ENCODE peak calls at places on chromosomes 5 and 9, in four cellular contexts. One of them, this sample, is unnamed. For H3K9me3 and H3K4me1, the result is how much of the 10 kb centered on the place peaks cover.

GRCh38 chr9:109512170-109512756 is 14.2 kb upstream of the PTPN3 start:
- DNase-seq in neural progenitor cell: no peak
- DNase-seq in H9: no peak
- DNase-seq in prostate gland: no peak
- DNase-seq in this sample: no peak

GRCh38 chr9:133791069-133791468 is 52.9 kb upstream of the SARDH start:
- DNase-seq in neural progenitor cell: no peak
- DNase-seq in H9: no peak
- DNase-seq in prostate gland: no peak
- DNase-seq in this sample: no peak

GRCh38 chr9:23447166-23447565 is 378.9 kb downstream of the ELAVL2 start:
- DNase-seq in neural progenitor cell: no peak
- DNase-seq in H9: peak
- DNase-seq in prostate gland: no peak
- DNase-seq in this sample: no peak

GRCh38 chr5:58185397-58186195 is 274.3 kb downstream of the PLK2 start:
- DNase-seq in neural progenitor cell: no peak
- DNase-seq in H9: no peak
- DNase-seq in prostate gland: no peak
- DNase-seq in this sample: no peak

GRCh38 chr5:158538506-158539074 is 561.1 kb downstream of the EBF1 start:
- DNase-seq in neural progenitor cell: no peak
- DNase-seq in H9: peak
- DNase-seq in prostate gland: no peak
- DNase-seq in this sample: peak

GRCh38 chr9:105116047-105116868 is 128.2 kb upstream of the SLC44A1 start:
- DNase-seq in neural progenitor cell: peak
- DNase-seq in H9: peak
- DNase-seq in prostate gland: no peak
- DNase-seq in this sample: no peak

GRCh38 chr9:126386088-126386487 is 59.5 kb downstream of the MVB12B start:
- DNase-seq in neural progenitor cell: peak
- DNase-seq in H9: peak
- DNase-seq in prostate gland: no peak
- DNase-seq in this sample: no peak

GRCh38 chr9:34493972-34494535 is 28.7 kb downstream of the ENHO start:
- DNase-seq in neural progenitor cell: peak
- DNase-seq in H9: peak
- DNase-seq in prostate gland: no peak
- DNase-seq in this sample: peak

GRCh38 chr5:151659001-151659754 is 27.5 kb downstream of the SPARC start:
- DNase-seq in neural progenitor cell: peak
- DNase-seq in H9: peak
- DNase-seq in prostate gland: peak
- DNase-seq in this sample: peak

GRCh38 chr9:78213696-78214095 is 22.2 kb upstream of the CEP78 start:
- DNase-seq in neural progenitor cell: peak
- DNase-seq in H9: no peak
- DNase-seq in prostate gland: no peak
- DNase-seq in this sample: no peak

GRCh38 chr5:2750758-2751464 is 566 bp downstream of the IRX2 start:
- DNase-seq in neural progenitor cell: peak
- DNase-seq in H9: no peak
- DNase-seq in prostate gland: no peak
- DNase-seq in this sample: no peak

GRCh38 chr9:130952065-130952762 is 13.2 kb upstream of the FIBCD1 start:
- DNase-seq in neural progenitor cell: no peak
- DNase-seq in H9: no peak
- DNase-seq in prostate gland: no peak
- DNase-seq in this sample: no peak

GRCh38 chr5:73120222-73121108 is at the start of gene TMEM171:
- DNase-seq in neural progenitor cell: peak
- DNase-seq in H9: peak
- DNase-seq in prostate gland: no peak
- DNase-seq in this sample: peak

GRCh38 chr5:73994963-73995362 is 369.0 kb downstream of the ARHGEF28 start:
- DNase-seq in neural progenitor cell: no peak
- DNase-seq in H9: no peak
- DNase-seq in prostate gland: no peak
- DNase-seq in this sample: no peak

DNA sequence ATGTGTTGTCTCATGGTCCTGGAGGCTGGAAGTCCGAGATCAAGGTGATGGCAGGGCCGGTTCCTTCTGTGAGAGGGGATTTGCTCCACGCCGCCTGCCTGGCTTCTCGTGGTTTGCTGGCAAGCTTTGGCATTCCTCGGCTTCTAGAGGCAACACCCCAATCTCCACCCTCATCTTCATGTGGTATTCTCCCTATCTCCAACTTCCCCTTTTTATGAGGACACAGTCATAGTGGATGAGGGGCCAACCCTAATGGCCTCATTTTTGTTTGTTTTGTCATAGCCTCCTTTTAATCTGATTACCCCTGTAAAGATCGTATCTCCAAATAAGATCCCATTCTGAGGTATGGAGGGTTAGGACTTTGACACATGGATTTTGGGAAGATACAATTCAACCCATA is 41.7 kb upstream of the CLK4 start:
- DNase-seq in neural progenitor cell: no peak
- DNase-seq in H9: no peak
- DNase-seq in prostate gland: no peak
- DNase-seq in this sample: no peak
- H3K9me3 ChIP-seq in neural progenitor cell: under half
- H3K9me3 ChIP-seq in H9: under half
- H3K9me3 ChIP-seq in prostate gland: under half
- H3K9me3 ChIP-seq in this sample: under half

GRCh38 chr9:136090768-136091581 is 4.1 kb downstream of the NACC2 start:
- DNase-seq in neural progenitor cell: peak
- DNase-seq in H9: peak
- DNase-seq in prostate gland: no peak
- DNase-seq in this sample: peak
- H3K4me1 ChIP-seq in neural progenitor cell: under half
- H3K4me1 ChIP-seq in H9: under half
- H3K4me1 ChIP-seq in prostate gland: under half
- H3K4me1 ChIP-seq in this sample: under half

GRCh38 chr5:72109625-72110024 is 2.4 kb downstream of the MAP1B start:
- DNase-seq in neural progenitor cell: peak
- DNase-seq in H9: no peak
- DNase-seq in prostate gland: no peak
- DNase-seq in this sample: no peak
- TF ChIP-seq CTCF in neural progenitor cell: no peak
- TF ChIP-seq CTCF in H9: no peak
- TF ChIP-seq CTCF in prostate gland: no peak
- TF ChIP-seq CTCF in this sample: no peak

GRCh38 chr9:77021289-77021927 is 2.0 kb downstream of the FOXB2 start:
- DNase-seq in neural progenitor cell: peak
- DNase-seq in H9: no peak
- DNase-seq in prostate gland: no peak
- DNase-seq in this sample: no peak
- H3K9me3 ChIP-seq in neural progenitor cell: under half
- H3K9me3 ChIP-seq in H9: under half
- H3K9me3 ChIP-seq in prostate gland: under half
- H3K9me3 ChIP-seq in this sample: under half

DNA sequence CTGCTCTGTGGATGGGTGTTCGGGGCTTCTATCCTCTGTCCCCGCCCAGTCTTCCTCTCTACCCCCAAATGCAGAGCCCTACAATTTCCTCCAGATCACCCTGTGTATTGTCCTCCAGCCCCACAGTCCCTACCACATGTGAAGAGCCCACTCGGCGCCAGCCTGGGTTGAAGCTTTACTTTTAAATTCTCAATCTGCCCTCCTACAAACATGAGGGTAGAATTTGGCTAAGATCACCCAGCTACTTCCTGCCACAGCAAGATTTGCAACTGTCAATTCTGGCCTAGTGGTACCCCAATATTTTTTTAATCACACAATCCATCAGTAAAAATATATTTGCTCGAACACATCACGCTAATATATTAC is 3.9 kb downstream of the AKNA start:
- DNase-seq in neural progenitor cell: no peak
- DNase-seq in H9: no peak
- DNase-seq in prostate gland: no peak
- DNase-seq in this sample: no peak
- H3K4me1 ChIP-seq in neural progenitor cell: under half
- H3K4me1 ChIP-seq in H9: under half
- H3K4me1 ChIP-seq in prostate gland: under half
- H3K4me1 ChIP-seq in this sample: half or more

GRCh38 chr9:137551656-137552534 is at the start of gene MRPL41:
- DNase-seq in neural progenitor cell: peak
- DNase-seq in H9: peak
- DNase-seq in prostate gland: peak
- DNase-seq in this sample: peak
- TF ChIP-seq CTCF in neural progenitor cell: no peak
- TF ChIP-seq CTCF in H9: no peak
- TF ChIP-seq CTCF in prostate gland: no peak
- TF ChIP-seq CTCF in this sample: no peak

GRCh38 chr9:93843396-93843795 is 111.8 kb downstream of the BARX1 start:
- DNase-seq in neural progenitor cell: no peak
- DNase-seq in H9: no peak
- DNase-seq in prostate gland: no peak
- DNase-seq in this sample: no peak
- H3K9me3 ChIP-seq in neural progenitor cell: under half
- H3K9me3 ChIP-seq in H9: under half
- H3K9me3 ChIP-seq in prostate gland: under half
- H3K9me3 ChIP-seq in this sample: under half

GRCh38 chr9:7394007-7394774 is 405.4 kb downstream of the DMAC1 start:
- DNase-seq in neural progenitor cell: peak
- DNase-seq in H9: peak
- DNase-seq in prostate gland: no peak
- DNase-seq in this sample: no peak
- H3K4me1 ChIP-seq in neural progenitor cell: under half
- H3K4me1 ChIP-seq in H9: under half
- H3K4me1 ChIP-seq in prostate gland: under half
- H3K4me1 ChIP-seq in this sample: under half

GRCh38 chr5:143106175-143106574 is 297.3 kb downstream of the NR3C1 start:
- DNase-seq in neural progenitor cell: peak
- DNase-seq in H9: no peak
- DNase-seq in prostate gland: no peak
- DNase-seq in this sample: peak
- TF ChIP-seq CTCF in neural progenitor cell: peak
- TF ChIP-seq CTCF in H9: peak
- TF ChIP-seq CTCF in prostate gland: no peak
- TF ChIP-seq CTCF in this sample: peak

GRCh38 chr9:99845063-99845462 is 23.4 kb downstream of the NR4A3 start:
- DNase-seq in neural progenitor cell: no peak
- DNase-seq in H9: no peak
- DNase-seq in prostate gland: no peak
- DNase-seq in this sample: no peak
- H3K9me3 ChIP-seq in neural progenitor cell: under half
- H3K9me3 ChIP-seq in H9: under half
- H3K9me3 ChIP-seq in prostate gland: under half
- H3K9me3 ChIP-seq in this sample: under half

This sample was measured in heart right ventricle.